ENCODE peak calls at places on chromosomes 7 and 10, in four cellular contexts. R is aorta, B is spleen, T is stomach. Q is an unnamed sample.

GRCh38 chr7:20193242-20193777 is 23.9 kb downstream of the MACC1 start:
- DNase-seq in R (no peak), B (no peak), T (no peak), Q (no peak)

GRCh38 chr7:120794100-120794729 is 63.7 kb downstream of the TSPAN12 start:
- DNase-seq in R (no peak), B (no peak), T (no peak), Q (no peak)

GRCh38 chr10:111648046-111648445 is 535.5 kb downstream of the GPAM start:
- DNase-seq in R (no peak), B (no peak), T (no peak), Q (no peak)

GRCh38 chr10:49512121-49512809 is 26.7 kb downstream of the ERCC6 start:
- DNase-seq in R (no peak), B (no peak), T (no peak), Q (peak; percentile 23)

GRCh38 chr10:53619678-53620077 is 847.1 kb upstream of the MBL2 start:
- DNase-seq in R (no peak), B (no peak), T (no peak), Q (no peak)

GRCh38 chr10:34959321-34959720 is 130.8 kb downstream of the CUL2 start:
- DNase-seq in R (no peak), B (no peak), T (no peak), Q (no peak)

GRCh38 chr10:18140149-18140956 is at the start of gene CACNB2:
- DNase-seq in R (peak; percentile 94), B (no peak), T (no peak), Q (peak; percentile 63)

GRCh38 chr10:119412831-119413737 is 129.4 kb downstream of the RGS10 start:
- DNase-seq in R (no peak), B (no peak), T (no peak), Q (no peak)

GRCh38 chr10:14583252-14583651 is 191.4 kb downstream of the FAM107B start:
- DNase-seq in R (no peak), B (peak; percentile 88), T (peak; percentile 52), Q (peak; percentile 54)

GRCh38 chr10:69703766-69704191 is 73.7 kb downstream of the FAM241B start:
- DNase-seq in R (no peak), B (no peak), T (no peak), Q (no peak)

GRCh38 chr10:34966440-34966839 is 123.7 kb downstream of the CUL2 start:
- DNase-seq in R (peak; percentile 16), B (no peak), T (no peak), Q (no peak)

GRCh38 chr10:26854524-26854923 is 6.2 kb downstream of the ABI1 start:
- DNase-seq in R (no peak), B (no peak), T (no peak), Q (no peak)

GRCh38 chr7:135704074-135704473 is 23.9 kb downstream of the SLC13A4 start:
- DNase-seq in R (no peak), B (no peak), T (no peak), Q (no peak)

GRCh38 chr10:98487692-98488091 is 41.0 kb upstream of the HPS1 start:
- DNase-seq in R (no peak), B (no peak), T (no peak), Q (no peak)

GRCh38 chr10:63465293-63466167 is at the start of gene JMJD1C:
- DNase-seq in R (peak; percentile 94), B (peak; percentile 95), T (peak; percentile 82), Q (peak; percentile 74)

GRCh38 chr7:82442492-82443043 is 1.0 kb downstream of the CACNA2D1 start:
- DNase-seq in R (no peak), B (no peak), T (no peak), Q (peak; percentile 9)

GRCh38 chr10:34637419-34637911 is 177.6 kb downstream of the PARD3 start:
- DNase-seq in R (peak; percentile 88), B (peak; percentile 85), T (peak; percentile 68), Q (peak; percentile 43)

GRCh38 chr7:156764766-156765165 is 124.2 kb downstream of the RNF32 start:
- DNase-seq in R (no peak), B (no peak), T (no peak), Q (no peak)

GRCh38 chr10:23150610-23151009 is 41.5 kb upstream of the PTF1A start:
- DNase-seq in R (no peak), B (no peak), T (no peak), Q (no peak)

GRCh38 chr7:7103343-7104313 is 78.7 kb upstream of the C1GALT1 start:
- DNase-seq in R (no peak), B (peak; percentile 70), T (no peak), Q (peak; percentile 78)

GRCh38 chr10:44952779-44953231 is 6.8 kb upstream of the RASSF4 start:
- DNase-seq in R (no peak), B (no peak), T (no peak), Q (no peak)

GRCh38 chr7:51123322-51124021 is 193.1 kb downstream of the COBL start:
- DNase-seq in R (no peak), B (no peak), T (no peak), Q (no peak)

GRCh38 chr7:116782177-116782711 is 80.1 kb upstream of the CAPZA2 start:
- DNase-seq in R (no peak), B (no peak), T (no peak), Q (no peak)

GRCh38 chr7:128281605-128282380 is 40.7 kb downstream of the LEP start:
- DNase-seq in R (no peak), B (no peak), T (no peak), Q (no peak)

GRCh38 chr7:98974906-98975816 is 96.8 kb downstream of the TRRAP start:
- DNase-seq in R (no peak), B (no peak), T (no peak), Q (no peak)

GRCh38 chr7:120591-120991 is 71.8 kb upstream of the FAM20C start:
- DNase-seq in R (no peak), B (no peak), T (peak; percentile 79), Q (no peak)

GRCh38 chr10:16632996-16633395 is 111.3 kb upstream of the C1QL3 start:
- DNase-seq in R (no peak), B (no peak), T (no peak), Q (no peak)

GRCh38 chr7:155896531-155897263 is 84.4 kb upstream of the SHH start:
- DNase-seq in R (peak; percentile 16), B (peak; percentile 9), T (no peak), Q (no peak)

GRCh38 chr7:142556745-142557144 is 192.5 kb upstream of the PRSS1 start:
- DNase-seq in R (peak; percentile 80), B (no peak), T (peak; percentile 38), Q (peak; percentile 55)

GRCh38 chr10:103668351-103669242 is 175.1 kb downstream of the NEURL1 start:
- DNase-seq in R (peak; percentile 92), B (peak; percentile 87), T (peak; percentile 67), Q (peak; percentile 65)

DNA sequence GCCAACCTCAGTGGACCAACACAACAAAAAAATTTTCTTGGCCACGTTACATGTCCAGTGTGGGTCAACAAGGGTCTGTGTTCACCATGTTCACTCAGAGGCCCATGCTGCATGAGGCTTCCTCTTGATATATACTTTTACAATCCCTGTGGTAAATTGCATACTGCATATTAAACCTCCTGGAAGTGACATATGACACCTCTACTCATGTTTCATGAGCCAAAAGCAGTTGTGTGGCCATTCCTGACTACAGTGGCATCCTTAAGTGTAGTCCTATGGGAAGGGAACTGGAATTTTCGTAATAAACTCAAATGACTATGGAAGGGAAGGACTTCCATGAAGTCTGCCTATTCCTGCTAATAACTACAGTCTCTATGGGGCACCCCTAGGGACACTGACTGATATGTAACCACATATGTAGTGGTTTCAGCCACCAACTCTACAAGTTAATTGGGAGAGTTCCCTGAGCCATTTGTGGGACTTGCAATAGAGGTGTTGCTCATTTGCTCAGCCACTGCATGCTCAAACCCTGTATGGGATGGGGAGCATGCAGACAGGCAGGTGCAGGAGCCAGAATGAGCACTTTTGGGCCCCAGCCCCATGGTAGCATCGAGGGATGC is 9.7 kb downstream of the DYNC1I1 start:
- DNase-seq in R (no peak), B (no peak), T (no peak), Q (no peak)
- H3K27ac ChIP-seq in R (no peak overlapping the region), B (no peak overlapping the region), T (no peak overlapping the region), Q (no peak overlapping the region)

GRCh38 chr10:78248651-78249464 is 215.2 kb downstream of the RPS24 start:
- DNase-seq in R (no peak), B (no peak), T (no peak), Q (no peak)
- H3K27ac ChIP-seq in R (peak overlapping the region; percentile 65), B (peak overlapping the region; percentile 73), T (peak overlapping the region; percentile 22), Q (no peak overlapping the region)

DNA sequence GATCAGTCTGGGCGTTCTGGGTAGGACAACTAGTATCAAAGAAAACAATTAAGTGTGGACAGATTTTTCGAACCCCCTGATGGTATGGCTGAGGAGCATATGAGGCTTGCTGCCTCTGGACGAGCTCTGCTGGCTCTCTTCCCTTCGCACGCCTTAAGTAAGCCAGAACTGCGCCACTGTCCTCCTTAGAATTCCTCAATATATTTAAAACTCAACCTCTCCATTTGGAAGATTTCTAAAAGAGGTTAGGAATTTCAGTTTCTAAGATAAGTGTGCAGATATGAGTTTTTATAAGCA is 9.3 kb upstream of the EDRF1 start:
- DNase-seq in R (no peak), B (no peak), T (no peak), Q (no peak)
- H3K27ac ChIP-seq in R (no peak overlapping the region), B (peak overlapping the region; percentile 13), T (no peak overlapping the region), Q (no peak overlapping the region)

DNA sequence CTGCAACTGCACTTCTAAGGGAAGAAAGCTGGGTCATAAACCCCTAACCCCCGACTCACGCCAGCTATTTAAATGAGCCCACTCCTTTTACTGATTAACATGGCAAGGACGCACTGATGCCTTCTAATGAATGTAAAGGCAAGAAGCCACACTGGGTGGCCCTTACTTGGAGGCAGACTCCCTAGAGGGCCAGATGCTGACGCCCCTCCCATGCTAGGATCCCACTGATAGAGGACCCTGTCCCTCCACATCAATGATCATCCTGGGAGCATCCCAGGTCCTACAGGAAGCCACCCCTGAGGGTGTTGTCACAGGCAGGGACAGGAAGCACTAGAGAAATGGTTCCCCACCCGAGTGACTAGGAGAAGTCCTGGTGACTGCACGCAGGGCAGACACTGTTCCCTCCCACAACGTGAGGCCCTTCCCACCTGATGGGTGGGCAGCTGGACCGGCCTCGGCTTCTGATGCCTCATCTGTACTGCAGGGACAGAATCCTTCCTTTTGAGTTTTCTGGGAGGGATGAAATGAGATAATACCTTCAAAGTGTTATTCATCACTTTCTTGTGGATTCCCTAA is 20.3 kb downstream of the JCAD start:
- DNase-seq in R (no peak), B (no peak), T (no peak), Q (no peak)
- H3K27ac ChIP-seq in R (no peak overlapping the region), B (no peak overlapping the region), T (no peak overlapping the region), Q (no peak overlapping the region)

DNA sequence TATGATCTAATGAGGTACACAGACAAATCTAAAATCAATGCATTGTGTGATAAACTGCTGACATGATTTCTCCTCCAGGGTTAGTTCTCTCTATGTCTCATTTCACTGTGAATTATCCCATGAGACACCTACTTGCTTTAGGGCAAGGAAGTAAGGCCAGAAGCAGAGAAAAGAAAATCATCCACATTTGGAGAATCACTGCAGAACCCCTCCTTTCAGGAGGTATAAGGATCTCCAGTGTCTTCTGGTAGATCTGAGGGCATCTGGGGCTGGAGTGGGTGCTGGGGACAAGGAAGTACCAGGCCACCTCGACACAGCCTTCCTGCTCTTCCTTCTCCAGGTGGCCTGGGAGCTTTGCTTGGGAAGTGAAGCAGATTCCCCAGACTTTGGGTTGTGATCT is 12.3 kb upstream of the CAMK2G start:
- DNase-seq in R (no peak), B (no peak), T (no peak), Q (no peak)
- H3K27ac ChIP-seq in R (peak overlapping the region; percentile 92), B (peak overlapping the region; percentile 62), T (peak overlapping the region; percentile 44), Q (no peak overlapping the region)